ENCODE peak calls at places on chromosomes 2 and 18, in four cellular contexts. One of them, this sample, is unnamed.

GRCh38 chr2:206797376-206797775 is 32.0 kb downstream of the FASTKD2 start:
- DNase-seq in astrocyte of the cerebellum: no peak
- DNase-seq in pancreas: no peak
- DNase-seq in A549: no peak
- DNase-seq in this sample: no peak

GRCh38 chr18:28127228-28127627 is 49.7 kb downstream of the CDH2 start:
- DNase-seq in A549: no peak
- DNase-seq in pancreas: no peak
- DNase-seq in astrocyte of the cerebellum: no peak
- DNase-seq in this sample: no peak

GRCh38 chr2:101479328-101479727 is 4.4 kb upstream of the RFX8 start:
- DNase-seq in astrocyte of the cerebellum: peak
- DNase-seq in pancreas: no peak
- DNase-seq in A549: no peak
- DNase-seq in this sample: no peak

GRCh38 chr2:20062615-20063545 is 11.5 kb upstream of the LAPTM4A start:
- DNase-seq in A549: no peak
- DNase-seq in pancreas: no peak
- DNase-seq in astrocyte of the cerebellum: peak
- DNase-seq in this sample: no peak

GRCh38 chr2:26243643-26244478 is 571 bp downstream of the HADHA start:
- DNase-seq in astrocyte of the cerebellum: no peak
- DNase-seq in pancreas: no peak
- DNase-seq in A549: peak
- DNase-seq in this sample: no peak

GRCh38 chr18:32450026-32450681 is 20.5 kb downstream of the GAREM1 start:
- DNase-seq in A549: no peak
- DNase-seq in pancreas: no peak
- DNase-seq in astrocyte of the cerebellum: no peak
- DNase-seq in this sample: no peak

GRCh38 chr2:39865751-39866150 is 86.7 kb upstream of the THUMPD2 start:
- DNase-seq in A549: no peak
- DNase-seq in astrocyte of the cerebellum: no peak
- DNase-seq in pancreas: no peak
- DNase-seq in this sample: no peak

GRCh38 chr2:241103176-241103595 is 1.1 kb upstream of the MTERF4 start:
- DNase-seq in A549: no peak
- DNase-seq in pancreas: no peak
- DNase-seq in astrocyte of the cerebellum: no peak
- DNase-seq in this sample: no peak

GRCh38 chr2:172556284-172557033 is 569 bp downstream of the PDK1 start:
- DNase-seq in A549: peak
- DNase-seq in astrocyte of the cerebellum: no peak
- DNase-seq in pancreas: peak
- DNase-seq in this sample: no peak

GRCh38 chr2:119645173-119645846 is 33.7 kb upstream of the TMEM177 start:
- DNase-seq in pancreas: peak
- DNase-seq in astrocyte of the cerebellum: no peak
- DNase-seq in A549: no peak
- DNase-seq in this sample: no peak

GRCh38 chr2:33579226-33579625 is 19.9 kb downstream of the FAM98A start:
- DNase-seq in A549: no peak
- DNase-seq in astrocyte of the cerebellum: no peak
- DNase-seq in pancreas: no peak
- DNase-seq in this sample: no peak

GRCh38 chr2:30305235-30305634 is 73.9 kb downstream of the LBH start:
- DNase-seq in pancreas: no peak
- DNase-seq in A549: no peak
- DNase-seq in astrocyte of the cerebellum: no peak
- DNase-seq in this sample: no peak

GRCh38 chr2:59827677-59828076 is 725.8 kb downstream of the BCL11A start:
- DNase-seq in astrocyte of the cerebellum: no peak
- DNase-seq in pancreas: no peak
- DNase-seq in A549: no peak
- DNase-seq in this sample: no peak

GRCh38 chr2:157901325-157901724 is 25.2 kb upstream of the ACVR1 start:
- DNase-seq in A549: no peak
- DNase-seq in astrocyte of the cerebellum: no peak
- DNase-seq in pancreas: no peak
- DNase-seq in this sample: no peak
- TF ChIP-seq CTCF in A549: peak
- TF ChIP-seq CTCF in astrocyte of the cerebellum: no peak
- TF ChIP-seq CTCF in pancreas: no peak
- TF ChIP-seq CTCF in this sample: peak

DNA sequence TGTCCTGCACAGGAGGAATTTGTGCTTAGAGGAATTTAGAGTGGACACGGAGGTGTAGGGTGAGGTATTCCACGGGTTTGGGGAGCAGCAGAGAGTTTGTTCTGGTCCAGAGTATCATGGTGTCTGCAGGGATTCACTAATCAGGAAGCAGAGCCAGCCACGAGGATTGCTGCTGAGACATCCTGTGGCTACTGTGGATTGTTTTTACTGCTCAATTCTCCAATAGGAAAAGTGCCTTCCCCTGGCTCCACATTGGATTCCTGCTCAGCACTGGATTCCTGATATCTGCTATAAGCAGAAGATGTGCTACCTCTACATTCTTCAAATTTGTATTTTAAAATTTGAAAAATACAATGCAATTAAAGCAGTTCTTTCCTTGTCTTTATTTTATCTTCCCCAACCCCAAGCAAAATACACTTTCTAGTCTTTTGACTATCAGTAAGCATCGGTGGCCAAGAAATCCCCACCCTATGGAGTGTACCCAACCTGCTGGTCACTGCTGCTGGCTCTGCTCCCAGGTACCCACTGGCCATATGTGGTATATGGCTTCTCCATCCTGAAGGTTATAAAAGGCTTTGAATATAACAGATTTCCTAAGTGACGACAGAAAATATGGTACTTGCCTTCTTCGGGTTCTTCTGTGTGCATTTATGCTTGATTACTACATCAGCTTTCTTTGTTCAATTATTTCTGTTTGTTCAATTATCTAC is 1403.0 kb upstream of the NXPH2 start:
- DNase-seq in pancreas: no peak
- DNase-seq in astrocyte of the cerebellum: no peak
- DNase-seq in A549: no peak
- DNase-seq in this sample: no peak
- TF ChIP-seq CTCF in pancreas: no peak
- TF ChIP-seq CTCF in astrocyte of the cerebellum: no peak
- TF ChIP-seq CTCF in A549: no peak
- TF ChIP-seq CTCF in this sample: no peak

DNA sequence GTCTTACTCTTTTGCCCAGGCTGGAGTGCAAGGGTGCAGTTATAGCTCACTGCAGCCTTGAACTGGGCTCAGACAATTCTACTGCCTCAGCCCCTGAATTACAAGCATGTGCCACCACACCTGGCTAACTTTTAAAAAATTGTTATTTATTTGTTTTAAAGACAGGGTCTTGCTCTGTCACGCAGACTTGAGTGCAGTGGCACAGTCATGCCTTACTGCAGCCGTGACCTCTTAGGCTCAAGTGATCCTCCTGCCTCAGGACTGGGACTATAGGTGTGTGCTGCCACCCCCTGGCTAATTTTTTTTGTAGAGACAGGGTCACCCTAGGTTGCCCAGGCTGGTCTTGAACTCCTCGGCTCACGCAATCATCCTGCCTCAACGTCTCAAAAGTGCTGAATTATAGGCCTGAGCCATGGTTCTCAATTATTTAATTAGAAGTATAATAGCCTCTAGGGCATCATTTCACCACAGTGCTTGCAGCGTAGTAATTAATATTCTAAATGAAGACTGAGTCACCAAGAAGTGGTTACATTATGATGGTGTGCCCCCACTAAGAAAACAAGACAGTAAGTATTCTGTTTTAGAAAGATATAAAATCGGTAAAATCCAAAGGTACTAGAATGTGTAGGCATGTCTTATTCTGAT is 69.6 kb downstream of the EML4 start:
- DNase-seq in A549: peak
- DNase-seq in pancreas: no peak
- DNase-seq in astrocyte of the cerebellum: no peak
- DNase-seq in this sample: no peak
- TF ChIP-seq CTCF in A549: peak
- TF ChIP-seq CTCF in pancreas: no peak
- TF ChIP-seq CTCF in astrocyte of the cerebellum: peak
- TF ChIP-seq CTCF in this sample: no peak

GRCh38 chr18:21284540-21284939 is 42.5 kb downstream of the GREB1L start:
- DNase-seq in A549: no peak
- DNase-seq in astrocyte of the cerebellum: no peak
- DNase-seq in pancreas: no peak
- DNase-seq in this sample: no peak
- TF ChIP-seq CTCF in A549: no peak
- TF ChIP-seq CTCF in astrocyte of the cerebellum: no peak
- TF ChIP-seq CTCF in pancreas: no peak
- TF ChIP-seq CTCF in this sample: no peak

This sample was measured in CD14-positive monocyte.